ENCODE peak calls at places on chromosome 5, in five cellular contexts. One of them, this sample, is unnamed. For H3K9me3, the result is how much of the 10 kb centered on the place peaks cover.

GRCh38 chr5:56264417-56265025 is 31.4 kb upstream of the ANKRD55 start:
- DNase-seq in thoracic aorta: no peak
- DNase-seq in pancreas: no peak
- DNase-seq in lung: no peak
- DNase-seq in DND-41: peak
- DNase-seq in this sample: no peak

GRCh38 chr5:87776785-87777184 is 364.1 kb upstream of the CCNH start:
- DNase-seq in thoracic aorta: no peak
- DNase-seq in pancreas: no peak
- DNase-seq in lung: no peak
- DNase-seq in DND-41: no peak
- DNase-seq in this sample: no peak

GRCh38 chr5:107985144-107985543 is 314.4 kb upstream of the EFNA5 start:
- DNase-seq in thoracic aorta: no peak
- DNase-seq in pancreas: no peak
- DNase-seq in lung: peak
- DNase-seq in DND-41: peak
- DNase-seq in this sample: no peak

GRCh38 chr5:142316051-142316450 is 8.8 kb downstream of the SPRY4 start:
- DNase-seq in thoracic aorta: no peak
- DNase-seq in pancreas: no peak
- DNase-seq in lung: no peak
- DNase-seq in DND-41: peak
- DNase-seq in this sample: no peak

GRCh38 chr5:150302301-150303069 is at the start of gene ARSI:
- DNase-seq in thoracic aorta: no peak
- DNase-seq in pancreas: no peak
- DNase-seq in lung: no peak
- DNase-seq in DND-41: no peak
- DNase-seq in this sample: peak

GRCh38 chr5:124596595-124597388 is 149.6 kb downstream of the ZNF608 start:
- DNase-seq in thoracic aorta: no peak
- DNase-seq in pancreas: no peak
- DNase-seq in lung: no peak
- DNase-seq in DND-41: no peak
- DNase-seq in this sample: no peak

GRCh38 chr5:19172926-19173425 is 815.0 kb downstream of the CDH18 start:
- DNase-seq in thoracic aorta: no peak
- DNase-seq in pancreas: no peak
- DNase-seq in lung: no peak
- DNase-seq in DND-41: no peak
- DNase-seq in this sample: no peak

GRCh38 chr5:143837306-143837848 is 25.4 kb downstream of the HMHB1 start:
- DNase-seq in thoracic aorta: no peak
- DNase-seq in pancreas: no peak
- DNase-seq in lung: no peak
- DNase-seq in DND-41: peak
- DNase-seq in this sample: no peak

GRCh38 chr5:166073921-166074838 is 2217.3 kb upstream of the WWC1 start:
- DNase-seq in thoracic aorta: no peak
- DNase-seq in pancreas: no peak
- DNase-seq in lung: no peak
- DNase-seq in DND-41: no peak
- DNase-seq in this sample: no peak

GRCh38 chr5:13477118-13477737 is 467.3 kb downstream of the DNAH5 start:
- DNase-seq in thoracic aorta: no peak
- DNase-seq in pancreas: no peak
- DNase-seq in lung: no peak
- DNase-seq in DND-41: no peak
- DNase-seq in this sample: no peak

GRCh38 chr5:176187276-176188062 is 50.8 kb upstream of the SIMC1 start:
- DNase-seq in thoracic aorta: no peak
- DNase-seq in pancreas: no peak
- DNase-seq in lung: no peak
- DNase-seq in DND-41: no peak
- DNase-seq in this sample: no peak

GRCh38 chr5:3659907-3660306 is 64.3 kb downstream of the IRX1 start:
- DNase-seq in thoracic aorta: no peak
- DNase-seq in pancreas: no peak
- DNase-seq in lung: no peak
- DNase-seq in DND-41: no peak
- DNase-seq in this sample: no peak

GRCh38 chr5:1538741-1539392 is 15.1 kb upstream of the LPCAT1 start:
- DNase-seq in thoracic aorta: no peak
- DNase-seq in pancreas: no peak
- DNase-seq in lung: peak
- DNase-seq in DND-41: no peak
- DNase-seq in this sample: no peak

GRCh38 chr5:1413611-1414241 is 31.5 kb downstream of the SLC6A3 start:
- DNase-seq in thoracic aorta: no peak
- DNase-seq in pancreas: peak
- DNase-seq in lung: no peak
- DNase-seq in DND-41: no peak
- DNase-seq in this sample: no peak

GRCh38 chr5:109125755-109126429 is 283.9 kb downstream of the PJA2 start:
- DNase-seq in thoracic aorta: no peak
- DNase-seq in pancreas: no peak
- DNase-seq in lung: no peak
- DNase-seq in DND-41: peak
- DNase-seq in this sample: no peak

GRCh38 chr5:180328296-180329137 is 24.6 kb downstream of the GFPT2 start:
- DNase-seq in thoracic aorta: peak
- DNase-seq in pancreas: peak
- DNase-seq in lung: peak
- DNase-seq in DND-41: peak
- DNase-seq in this sample: peak

GRCh38 chr5:134430001-134430569 is 18.4 kb upstream of the CDKN2AIPNL start:
- DNase-seq in thoracic aorta: no peak
- DNase-seq in pancreas: no peak
- DNase-seq in lung: no peak
- DNase-seq in DND-41: no peak
- DNase-seq in this sample: no peak

GRCh38 chr5:145925803-145926202 is 10.6 kb upstream of the SH3RF2 start:
- DNase-seq in thoracic aorta: no peak
- DNase-seq in pancreas: no peak
- DNase-seq in lung: no peak
- DNase-seq in DND-41: no peak
- DNase-seq in this sample: no peak

GRCh38 chr5:120771181-120771580 is 307.1 kb downstream of the PRR16 start:
- DNase-seq in thoracic aorta: no peak
- DNase-seq in pancreas: no peak
- DNase-seq in lung: no peak
- DNase-seq in DND-41: no peak
- DNase-seq in this sample: no peak

GRCh38 chr5:33491941-33492340 is 51.2 kb downstream of the TARS1 start:
- DNase-seq in thoracic aorta: no peak
- DNase-seq in pancreas: no peak
- DNase-seq in lung: no peak
- DNase-seq in DND-41: no peak
- DNase-seq in this sample: no peak

GRCh38 chr5:19370655-19371386 is 617.2 kb downstream of the CDH18 start:
- DNase-seq in thoracic aorta: no peak
- DNase-seq in pancreas: no peak
- DNase-seq in lung: no peak
- DNase-seq in DND-41: no peak
- DNase-seq in this sample: no peak

GRCh38 chr5:31059889-31060288 is 133.6 kb upstream of the CDH6 start:
- DNase-seq in thoracic aorta: no peak
- DNase-seq in pancreas: no peak
- DNase-seq in lung: no peak
- DNase-seq in DND-41: no peak
- DNase-seq in this sample: no peak

GRCh38 chr5:9686211-9686610 is 56.1 kb upstream of the TAS2R1 start:
- DNase-seq in thoracic aorta: no peak
- DNase-seq in pancreas: no peak
- DNase-seq in lung: no peak
- DNase-seq in DND-41: no peak
- DNase-seq in this sample: no peak

GRCh38 chr5:137310051-137310730 is 188.9 kb downstream of the SPOCK1 start:
- DNase-seq in thoracic aorta: no peak
- DNase-seq in pancreas: no peak
- DNase-seq in lung: no peak
- DNase-seq in DND-41: no peak
- DNase-seq in this sample: no peak

GRCh38 chr5:66138572-66139116 is 5.5 kb upstream of the SREK1 start:
- DNase-seq in thoracic aorta: no peak
- DNase-seq in pancreas: no peak
- DNase-seq in lung: no peak
- DNase-seq in DND-41: no peak
- DNase-seq in this sample: no peak

DNA sequence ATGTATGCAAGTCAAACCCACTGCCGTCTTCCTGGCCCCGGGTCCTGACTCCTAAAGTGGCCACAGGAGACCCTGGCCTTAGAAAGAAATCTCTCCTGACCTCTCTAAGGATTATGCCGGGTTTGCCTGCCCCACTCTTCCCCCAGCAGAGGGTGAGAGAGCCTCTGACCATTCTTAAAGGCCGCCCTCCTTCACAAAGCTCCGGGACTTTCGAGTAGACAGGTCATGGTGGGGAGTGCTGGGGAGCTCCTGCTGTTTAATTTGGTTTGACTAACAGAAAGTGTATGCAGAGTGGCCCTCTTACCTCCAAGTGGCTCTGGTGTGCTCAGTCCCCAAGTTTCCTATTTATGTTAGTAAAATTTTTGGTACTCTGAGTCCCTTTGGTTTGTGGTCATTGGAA is 111.8 kb downstream of the LRRC70 start:
- DNase-seq in thoracic aorta: no peak
- DNase-seq in pancreas: no peak
- DNase-seq in lung: no peak
- DNase-seq in DND-41: no peak
- DNase-seq in this sample: no peak
- TF ChIP-seq CTCF in thoracic aorta: no peak
- TF ChIP-seq CTCF in pancreas: no peak
- TF ChIP-seq CTCF in lung: no peak
- TF ChIP-seq CTCF in DND-41: no peak
- TF ChIP-seq CTCF in this sample: no peak

GRCh38 chr5:127785098-127785927 is 82.1 kb downstream of the CCDC192 start:
- DNase-seq in thoracic aorta: no peak
- DNase-seq in pancreas: no peak
- DNase-seq in lung: no peak
- DNase-seq in DND-41: no peak
- DNase-seq in this sample: no peak
- H3K4me3 ChIP-seq in thoracic aorta: no peak
- H3K4me3 ChIP-seq in pancreas: no peak
- H3K4me3 ChIP-seq in lung: no peak
- H3K4me3 ChIP-seq in DND-41: no peak
- H3K4me3 ChIP-seq in this sample: no peak

GRCh38 chr5:141245250-141245717 is at the start of gene PCDHB15:
- DNase-seq in thoracic aorta: no peak
- DNase-seq in pancreas: no peak
- DNase-seq in lung: no peak
- DNase-seq in DND-41: no peak
- DNase-seq in this sample: no peak

GRCh38 chr5:141236516-141237313 is 8.5 kb upstream of the PCDHB15 start:
- DNase-seq in thoracic aorta: no peak
- DNase-seq in pancreas: no peak
- DNase-seq in lung: no peak
- DNase-seq in DND-41: no peak
- DNase-seq in this sample: no peak

DNA sequence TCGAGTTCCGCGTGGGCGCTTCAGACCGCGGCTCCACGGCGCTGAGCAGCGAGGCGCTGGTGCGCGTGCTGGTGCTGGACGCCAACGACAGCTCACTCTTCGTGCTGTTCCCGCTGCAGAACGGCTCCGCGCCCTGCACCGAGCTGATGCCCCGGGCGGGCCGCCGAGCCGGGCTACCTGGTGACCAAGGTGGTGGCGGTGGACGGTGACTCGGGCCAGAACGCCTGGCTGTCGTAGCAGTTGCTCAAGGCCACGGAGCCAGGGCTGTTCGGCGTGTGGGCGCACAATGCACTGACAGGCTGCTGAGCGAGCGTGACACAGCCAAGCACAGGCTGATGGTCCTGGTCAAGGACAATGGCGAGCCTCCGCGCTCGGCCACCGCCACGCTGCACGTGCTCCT is 3.7 kb upstream of the PCDHB15 start:
- DNase-seq in thoracic aorta: no peak
- DNase-seq in pancreas: no peak
- DNase-seq in lung: no peak
- DNase-seq in DND-41: no peak
- DNase-seq in this sample: no peak
- H3K9me3 ChIP-seq in thoracic aorta: half or more
- H3K9me3 ChIP-seq in pancreas: under half
- H3K9me3 ChIP-seq in lung: under half
- H3K9me3 ChIP-seq in DND-41: under half
- H3K9me3 ChIP-seq in this sample: under half

DNA sequence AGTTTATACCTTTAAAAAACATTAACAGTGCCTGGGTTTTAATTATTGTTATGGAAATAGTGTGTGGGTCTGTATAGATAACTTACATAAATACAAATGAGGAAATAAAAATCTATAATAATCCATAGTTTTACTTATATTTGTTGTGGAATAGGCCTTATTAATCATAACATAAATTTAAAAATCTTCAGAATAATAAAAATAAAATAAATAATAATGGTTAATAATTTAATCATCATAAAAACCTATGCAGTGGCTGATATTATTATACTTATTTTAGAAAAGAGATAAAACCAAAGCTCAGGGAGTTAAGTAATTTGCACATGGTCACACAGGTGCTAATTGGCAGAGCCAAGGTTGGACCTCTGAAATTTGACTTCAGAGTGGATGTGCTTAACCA is 785.3 kb upstream of the SEMA6A start:
- DNase-seq in thoracic aorta: no peak
- DNase-seq in pancreas: no peak
- DNase-seq in lung: no peak
- DNase-seq in DND-41: no peak
- DNase-seq in this sample: no peak
- TF ChIP-seq CTCF in thoracic aorta: no peak
- TF ChIP-seq CTCF in pancreas: no peak
- TF ChIP-seq CTCF in lung: no peak
- TF ChIP-seq CTCF in DND-41: no peak
- TF ChIP-seq CTCF in this sample: no peak

DNA sequence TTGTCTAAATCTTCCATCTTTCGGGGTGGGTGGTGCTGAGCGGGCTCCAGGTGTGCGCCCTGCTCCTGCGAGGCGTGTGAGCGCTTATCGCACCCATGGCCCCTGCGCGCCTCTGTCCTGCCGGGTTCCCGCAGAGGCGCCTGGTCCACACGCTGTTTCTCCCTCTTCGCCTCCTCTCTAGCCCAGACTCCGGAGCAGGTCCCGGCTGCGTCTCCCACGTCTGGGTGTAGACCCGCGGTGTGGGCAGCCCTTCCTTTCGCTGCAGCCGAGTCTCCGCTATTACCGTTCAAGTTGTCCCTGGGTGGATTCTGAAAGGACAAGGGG is 40.5 kb upstream of the PLEKHG4B start:
- DNase-seq in thoracic aorta: no peak
- DNase-seq in pancreas: no peak
- DNase-seq in lung: no peak
- DNase-seq in DND-41: no peak
- DNase-seq in this sample: no peak
- H3K4me3 ChIP-seq in thoracic aorta: no peak
- H3K4me3 ChIP-seq in pancreas: no peak
- H3K4me3 ChIP-seq in lung: no peak
- H3K4me3 ChIP-seq in DND-41: no peak
- H3K4me3 ChIP-seq in this sample: no peak